ENCODE peak calls at places on chromosomes 13 and 19, in six cellular contexts. B is esophagus squamous epithelium; N is CD4-positive, alpha-beta T cell; E is OCI-LY7; T is endodermal cell; V is heart right ventricle. D is an unnamed sample.

GRCh38 chr13:97566907-97567306 is 132.9 kb downstream of the RAP2A start:
- DNase-seq in B (no peak), N (no peak), T (no peak), E (no peak), V (no peak), D (no peak)

GRCh38 chr13:113528101-113528797 is 37.7 kb upstream of the DCUN1D2 start:
- DNase-seq in N (no peak), E (no peak), T (no peak), V (no peak), B (no peak), D (no peak)

GRCh38 chr19:16801599-16801998 is 27.6 kb upstream of the SIN3B start:
- DNase-seq in T (no peak), E (peak), V (no peak), B (no peak), N (no peak), D (no peak)

GRCh38 chr19:53521373-53522202 is 16.4 kb upstream of the ZNF331 start:
- DNase-seq in V (no peak), T (no peak), N (no peak), E (no peak), B (no peak), D (no peak)

GRCh38 chr19:28332351-28332750 is 880.6 kb downstream of the UQCRFS1 start:
- DNase-seq in B (no peak), N (no peak), T (no peak), E (no peak), V (no peak), D (no peak)

GRCh38 chr13:30615851-30616311 is 1.8 kb upstream of the USPL1 start:
- DNase-seq in E (peak), N (no peak), V (no peak), T (no peak), B (no peak), D (no peak)

GRCh38 chr19:38951187-38951586 is 20.4 kb downstream of the MRPS12 start:
- DNase-seq in V (no peak), E (no peak), B (no peak), N (no peak), T (no peak), D (no peak)

GRCh38 chr13:80334582-80335260 is 6.2 kb downstream of the SPRY2 start:
- DNase-seq in B (no peak), E (no peak), N (no peak), V (no peak), T (no peak), D (no peak)

GRCh38 chr13:47310376-47310775 is 413.5 kb upstream of the HTR2A start:
- DNase-seq in T (peak), B (no peak), N (no peak), E (no peak), V (no peak), D (no peak)

GRCh38 chr19:4391701-4392543 is 8.4 kb downstream of the SH3GL1 start:
- DNase-seq in B (no peak), N (no peak), T (no peak), V (peak), E (no peak), D (no peak)

GRCh38 chr19:54727562-54727961 is 3.3 kb downstream of the KIR3DL3 start:
- DNase-seq in T (no peak), B (no peak), N (no peak), E (no peak), V (no peak), D (no peak)

GRCh38 chr13:61413572-61413971 is 2.1 kb downstream of the PCDH20 start:
- DNase-seq in V (no peak), B (no peak), T (peak), N (no peak), E (no peak), D (no peak)

GRCh38 chr13:85698236-85698635 is 101.0 kb downstream of the SLITRK6 start:
- DNase-seq in E (no peak), V (no peak), B (no peak), N (no peak), T (no peak), D (no peak)

GRCh38 chr13:59145381-59145780 is 1018.3 kb downstream of the DIAPH3 start:
- DNase-seq in B (no peak), T (no peak), V (no peak), E (no peak), N (no peak), D (no peak)

GRCh38 chr19:1503089-1503924 is 9.5 kb downstream of the ADAMTSL5 start:
- DNase-seq in E (peak), N (peak), T (peak), V (no peak), B (no peak), D (peak)

GRCh38 chr13:24264976-24265375 is 44.4 kb upstream of the C1QTNF9 start:
- DNase-seq in T (no peak), E (no peak), V (no peak), B (no peak), N (peak), D (no peak)

GRCh38 chr13:106163426-106163825 is 372.0 kb downstream of the EFNB2 start:
- DNase-seq in N (no peak), V (no peak), B (no peak), T (no peak), E (no peak), D (no peak)

GRCh38 chr19:38208571-38208970 is 15.5 kb downstream of the DPF1 start:
- DNase-seq in B (no peak), N (no peak), E (no peak), T (no peak), V (no peak), D (no peak)

GRCh38 chr13:99856021-99856420 is 115.5 kb downstream of the ZIC5 start:
- DNase-seq in E (no peak), B (no peak), V (no peak), N (no peak), T (no peak), D (no peak)

GRCh38 chr19:28705008-28705407 is 507.9 kb downstream of the UQCRFS1 start:
- DNase-seq in V (no peak), B (no peak), N (no peak), E (peak), T (no peak), D (no peak)

GRCh38 chr13:50366488-50367174 is 351.4 kb downstream of the KCNRG start:
- DNase-seq in B (no peak), E (no peak), V (no peak), T (no peak), N (no peak), D (peak)

GRCh38 chr19:5621945-5622464 is 571 bp downstream of the SAFB2 start:
- DNase-seq in T (peak), N (no peak), V (peak), B (no peak), E (peak), D (no peak)

DNA sequence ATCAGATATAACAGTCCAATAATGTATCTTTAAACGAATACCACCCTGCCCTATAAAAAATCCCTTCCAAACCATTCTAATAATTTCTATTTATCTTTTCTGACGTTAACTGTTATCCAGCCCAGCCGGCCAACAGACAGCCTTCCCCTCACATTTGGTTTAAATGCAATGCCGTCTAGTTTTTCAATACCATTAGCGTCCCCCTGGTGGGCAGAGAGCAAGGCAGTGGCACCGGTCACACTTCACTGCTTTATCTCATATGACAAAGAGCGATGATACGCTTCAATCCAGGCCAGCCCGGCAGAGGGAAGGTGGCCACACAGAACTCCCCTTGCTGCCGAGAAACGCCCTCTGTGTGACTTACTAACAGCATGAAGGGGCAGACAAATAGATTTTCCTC is 402.1 kb upstream of the ZNF507 start:
- DNase-seq in T (peak), B (no peak), E (no peak), N (no peak), V (no peak), D (no peak)
- TF ChIP-seq CTCF in T (peak), B (no peak), E (no peak), N (no peak), V (peak), D (no peak)

DNA sequence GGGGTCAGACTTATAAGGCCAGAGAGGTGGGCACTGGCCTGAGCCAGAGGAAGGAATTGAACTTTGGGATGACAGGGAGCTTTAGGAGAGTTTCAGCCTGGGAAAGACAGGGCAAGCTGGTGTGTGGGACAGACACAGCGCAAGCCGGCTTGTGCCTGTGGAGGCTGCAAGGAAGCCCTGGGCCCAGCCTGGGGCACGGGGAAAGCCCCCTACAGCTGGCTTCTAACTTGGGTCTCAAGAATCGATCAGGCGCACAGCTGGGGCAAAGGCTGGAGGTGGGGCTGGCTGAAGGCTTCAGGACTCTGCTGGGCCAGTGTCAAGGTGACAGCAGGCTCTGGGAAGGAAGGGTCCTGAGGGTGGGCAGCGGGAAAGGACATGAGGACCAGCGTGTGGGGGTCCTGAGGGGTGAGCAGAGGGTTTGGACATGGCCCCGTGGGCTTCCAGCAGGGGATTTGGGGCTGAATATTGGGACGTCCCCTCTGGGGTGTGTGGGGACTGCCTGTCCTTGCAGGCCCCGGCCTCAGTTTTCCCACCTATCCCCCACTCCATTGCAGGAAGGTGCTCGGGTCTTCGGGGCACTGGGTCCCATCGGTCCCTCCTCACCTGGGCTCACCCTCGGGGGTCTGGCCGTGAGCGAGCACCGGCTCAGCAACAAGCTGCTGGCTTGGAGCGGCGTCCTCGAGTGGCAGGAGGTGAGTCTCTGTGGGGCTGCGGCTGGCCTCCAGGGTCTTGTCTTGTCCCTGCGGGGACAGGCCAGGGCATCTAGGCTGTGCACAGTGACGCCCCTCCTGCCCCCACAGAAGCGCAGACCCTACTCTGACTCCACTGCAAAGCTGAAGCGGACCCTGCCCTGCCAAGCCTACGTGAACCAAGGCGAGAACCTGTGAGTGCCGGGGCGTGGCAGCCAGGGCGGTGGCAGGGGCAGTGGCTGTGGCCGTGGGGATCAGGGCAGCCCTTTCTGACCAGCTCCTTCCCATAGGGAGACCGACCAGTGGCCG is 3.2 kb downstream of the PTOV1 start:
- DNase-seq in N (no peak), E (no peak), B (no peak), V (no peak), T (peak), D (no peak)
- TF ChIP-seq CTCF in N (no peak), E (no peak), B (no peak), V (no peak), T (no peak), D (no peak)

DNA sequence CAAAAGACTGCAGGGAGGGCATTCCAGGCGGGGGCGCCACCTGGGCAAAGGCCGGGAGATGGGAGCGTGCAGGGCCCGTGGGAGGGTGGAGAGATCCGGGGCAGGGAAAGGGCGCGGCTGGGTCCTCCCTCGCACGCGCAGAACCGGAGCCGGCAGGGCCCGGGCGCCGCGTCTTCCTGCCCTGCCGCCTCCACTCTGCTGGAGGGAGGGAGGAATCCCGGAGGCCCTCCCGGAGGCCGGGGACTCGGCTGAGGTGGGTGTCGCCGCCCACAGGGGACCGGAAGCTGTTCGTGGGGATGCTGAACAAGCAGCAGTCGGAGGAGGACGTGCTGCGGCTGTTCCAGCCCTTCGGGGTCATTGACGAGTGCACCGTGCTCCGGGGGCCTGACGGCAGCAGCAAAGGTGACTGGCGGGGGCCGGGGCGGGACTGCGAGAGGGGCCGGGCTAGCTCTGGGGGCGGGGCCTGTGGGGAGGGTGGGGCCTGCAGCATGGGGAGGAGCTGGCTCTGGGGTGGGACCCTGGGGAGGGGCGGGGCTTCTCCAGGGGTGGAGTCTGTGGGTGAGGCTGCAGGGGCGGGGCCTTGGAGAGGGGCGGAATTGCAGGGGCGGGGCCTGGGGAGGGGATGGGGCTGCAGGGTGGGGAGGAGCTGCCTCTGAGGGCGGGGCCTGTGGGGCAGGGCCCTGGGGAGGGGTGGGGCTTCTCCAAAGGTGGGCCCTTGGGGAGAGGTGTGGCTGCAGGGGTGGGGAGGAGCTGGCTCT is 51.3 kb downstream of the CELF5 start:
- DNase-seq in V (peak), N (peak), B (no peak), T (peak), E (peak), D (peak)
- TF ChIP-seq CTCF in V (peak), N (peak), B (no peak), T (peak), E (peak), D (no peak)

GRCh38 chr19:44649578-44650145 is 6.0 kb downstream of the PVR start:
- DNase-seq in E (no peak), N (no peak), T (no peak), V (no peak), B (no peak), D (no peak)

GRCh38 chr19:44653343-44653742 is 9.6 kb downstream of the PVR start:
- DNase-seq in N (no peak), T (no peak), V (no peak), B (no peak), E (no peak), D (no peak)

GRCh38 chr19:44658069-44658727 is 13.1 kb upstream of the CEACAM19 start:
- DNase-seq in B (no peak), V (no peak), T (no peak), N (no peak), E (no peak), D (no peak)

GRCh38 chr19:44657211-44657921 is 13.7 kb downstream of the PVR start:
- DNase-seq in B (no peak), V (peak), E (peak), N (peak), T (peak), D (peak)

GRCh38 chr19:44653977-44654784 is 10.5 kb downstream of the PVR start:
- DNase-seq in E (peak), T (peak), B (no peak), N (peak), V (peak), D (peak)
- TF ChIP-seq CTCF in E (peak), T (peak), B (peak), N (peak), V (peak), D (peak)

D was measured in GM13976.